ENCODE peak calls at places on chromosomes 2 and 18, in four cellular contexts. W is left lung, N is IMR-90, E is PC-9. U is an unnamed sample.

GRCh38 chr18:56351911-56352502 is 286.4 kb downstream of the TXNL1 start:
- DNase-seq in W (no peak), N (peak; percentile 63), E (no peak), U (no peak)

GRCh38 chr2:16664052-16664731 is 1.4 kb downstream of the CYRIA start:
- DNase-seq in W (peak; percentile 59), N (peak; percentile 92), E (no peak), U (no peak)

GRCh38 chr18:79548621-79548985 is 131.0 kb upstream of the CTDP1 start:
- DNase-seq in W (peak; percentile 19), N (no peak), E (no peak), U (no peak)

GRCh38 chr2:138364554-138365162 is 136.9 kb upstream of the SPOPL start:
- DNase-seq in W (no peak), N (peak; percentile 39), E (no peak), U (no peak)

GRCh38 chr2:184053326-184053725 is 545.0 kb upstream of the ZNF804A start:
- DNase-seq in W (no peak), N (no peak), E (peak; percentile 61), U (no peak)

GRCh38 chr2:69253893-69254292 is 133.1 kb downstream of the GFPT1 start:
- DNase-seq in W (no peak), N (peak; percentile 99), E (peak; percentile 58), U (no peak)

GRCh38 chr2:29920130-29920577 is 1.2 kb downstream of the ALK start:
- DNase-seq in W (peak; percentile 45), N (no peak), E (no peak), U (peak; percentile 49)

GRCh38 chr2:98118852-98119251 is 31.9 kb downstream of the VWA3B start:
- DNase-seq in W (no peak), N (no peak), E (no peak), U (no peak)

GRCh38 chr2:1731512-1731962 is 12.8 kb downstream of the PXDN start:
- DNase-seq in W (no peak), N (peak; percentile 86), E (peak; percentile 29), U (peak; percentile 9)

GRCh38 chr2:60336442-60337141 is 216.9 kb downstream of the BCL11A start:
- DNase-seq in W (no peak), N (no peak), E (no peak), U (no peak)

GRCh38 chr2:28437918-28438317 is 45.3 kb downstream of the FOSL2 start:
- DNase-seq in W (no peak), N (no peak), E (no peak), U (no peak)

GRCh38 chr18:30302181-30302580 is 740.4 kb downstream of the DSC3 start:
- DNase-seq in W (no peak), N (no peak), E (no peak), U (no peak)

GRCh38 chr2:3610415-3610814 is 15.5 kb downstream of the COLEC11 start:
- DNase-seq in W (peak; percentile 24), N (no peak), E (no peak), U (no peak)

GRCh38 chr2:209495855-209496585 is 72.2 kb downstream of the MAP2 start:
- DNase-seq in W (peak; percentile 38), N (peak; percentile 98), E (peak; percentile 92), U (no peak)

GRCh38 chr18:35577045-35577848 is 4.3 kb upstream of the GALNT1 start:
- DNase-seq in W (no peak), N (no peak), E (no peak), U (peak; percentile 20)

GRCh38 chr2:222264791-222265320 is 33.9 kb downstream of the PAX3 start:
- DNase-seq in W (no peak), N (no peak), E (no peak), U (no peak)

GRCh38 chr2:108719149-108720044 is at the start of gene RANBP2:
- DNase-seq in W (peak; percentile 96), N (peak; percentile 99), E (peak; percentile 95), U (peak; percentile 97)

GRCh38 chr2:45130758-45131157 is 121.5 kb upstream of the SIX2 start:
- DNase-seq in W (no peak), N (no peak), E (no peak), U (no peak)

GRCh38 chr2:69086466-69086865 is 73.5 kb downstream of the ANTXR1 start:
- DNase-seq in W (no peak), N (no peak), E (no peak), U (no peak)

GRCh38 chr18:27967938-27968803 is 208.8 kb downstream of the CDH2 start:
- DNase-seq in W (no peak), N (peak; percentile 13), E (no peak), U (no peak)

GRCh38 chr2:82993631-82994030 is 1465.4 kb downstream of the SUCLG1 start:
- DNase-seq in W (no peak), N (no peak), E (peak; percentile 81), U (no peak)

GRCh38 chr2:290090-290722 is 2.3 kb upstream of the ALKAL2 start:
- DNase-seq in W (peak; percentile 74), N (peak; percentile 78), E (no peak), U (peak; percentile 85)

GRCh38 chr18:31061945-31062344 is 19.4 kb upstream of the DSC3 start:
- DNase-seq in W (no peak), N (no peak), E (no peak), U (no peak)

GRCh38 chr2:227406177-227407031 is 18.7 kb upstream of the SCYGR1 start:
- DNase-seq in W (peak; percentile 57), N (peak; percentile 99), E (peak; percentile 95), U (peak; percentile 46)

GRCh38 chr2:72612614-72613160 is 213.1 kb downstream of the EXOC6B start:
- DNase-seq in W (no peak), N (no peak), E (no peak), U (no peak)

GRCh38 chr18:73895701-73896100 is 251.9 kb downstream of the FBXO15 start:
- DNase-seq in W (no peak), N (no peak), E (peak; percentile 100), U (no peak)

GRCh38 chr2:219497495-219498279 is 1.0 kb upstream of the GMPPA start:
- DNase-seq in W (peak; percentile 94), N (peak; percentile 74), E (peak; percentile 67), U (peak; percentile 91)

GRCh38 chr2:67561411-67561965 is 164.4 kb downstream of the ETAA1 start:
- DNase-seq in W (no peak), N (peak; percentile 81), E (no peak), U (no peak)

GRCh38 chr2:157932480-157933205 is 56.5 kb upstream of the ACVR1 start:
- DNase-seq in W (no peak), N (no peak), E (no peak), U (no peak)

DNA sequence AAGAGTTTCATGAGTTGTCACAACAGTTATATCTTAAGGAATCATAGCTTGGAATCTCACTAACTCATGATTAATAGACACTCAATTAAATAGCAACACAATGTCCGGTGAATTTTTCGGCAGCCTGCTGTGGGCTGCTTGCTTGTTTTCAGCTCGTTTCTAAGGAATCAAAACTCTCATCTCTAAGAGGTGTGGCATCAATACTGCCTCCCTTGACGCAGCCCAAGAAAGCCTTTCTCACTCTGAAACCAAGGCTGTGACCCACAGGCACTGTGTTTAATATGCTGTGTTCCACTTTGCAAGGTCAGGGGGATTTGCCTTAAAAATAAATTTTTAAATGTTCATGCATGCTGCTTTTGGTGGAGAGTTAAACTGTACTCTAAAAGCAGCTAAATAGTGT is 5.4 kb downstream of the DCC start:
- DNase-seq in W (no peak), N (no peak), E (no peak), U (no peak)
- H3K27me3 ChIP-seq in W (peaks cover 40% of the 10 kb centered on the region), N (no peaks in the 10 kb centered on the region), E (peaks cover 1% of the 10 kb centered on the region), U (no peaks in the 10 kb centered on the region)

GRCh38 chr18:21575656-21576055 is 24.8 kb downstream of the ESCO1 start:
- DNase-seq in W (no peak), N (no peak), E (no peak), U (no peak)
- H3K36me3 ChIP-seq in W (no peaks in the 10 kb centered on the region), N (peaks cover 6% of the 10 kb centered on the region), E (peaks cover 12% of the 10 kb centered on the region), U (peaks cover 40% of the 10 kb centered on the region)

DNA sequence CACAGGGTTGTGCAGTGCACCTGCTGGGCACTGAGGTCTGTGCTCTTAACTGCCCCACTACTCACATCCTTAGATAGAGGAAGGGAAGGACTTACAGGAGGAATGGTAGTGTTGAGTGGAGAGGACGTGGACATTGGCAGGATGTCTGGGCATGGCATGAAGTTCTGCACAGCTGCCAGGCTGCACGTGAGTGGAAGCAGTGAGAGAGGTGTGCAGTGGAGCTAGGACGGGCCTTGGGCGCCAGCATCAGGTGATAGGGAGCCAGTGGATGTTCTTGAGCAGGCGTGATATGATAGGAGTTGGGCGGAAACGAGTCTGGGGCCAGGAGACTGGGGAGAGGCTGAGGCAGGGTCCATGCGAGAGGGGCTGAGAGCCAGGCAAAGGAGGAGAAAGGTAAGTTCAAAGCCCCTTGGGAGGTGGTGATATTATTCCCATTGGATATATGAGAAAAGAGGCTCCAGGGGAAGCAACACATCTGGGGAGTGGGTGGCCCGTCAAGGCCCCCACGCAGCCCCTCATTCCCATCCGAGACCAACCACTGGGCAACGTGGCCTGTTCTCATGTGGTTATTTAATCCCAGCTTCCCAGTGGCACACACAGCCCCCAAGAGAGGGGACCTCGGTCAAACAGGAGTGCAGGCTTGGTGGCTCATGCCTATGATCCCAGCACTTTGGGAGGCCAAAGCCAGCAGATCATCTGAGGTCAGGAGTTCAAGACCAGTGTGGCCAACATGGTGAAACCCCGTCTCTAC is 45.7 kb upstream of the SNED1 start:
- DNase-seq in W (no peak), N (no peak), E (no peak), U (no peak)
- H3K27me3 ChIP-seq in W (peaks cover 13% of the 10 kb centered on the region), N (peaks cover 36% of the 10 kb centered on the region), E (peaks cover 90% of the 10 kb centered on the region), U (no peaks in the 10 kb centered on the region)

GRCh38 chr2:224875153-224875552 is 159.0 kb upstream of the CCDC195 start:
- DNase-seq in W (no peak), N (no peak), E (no peak), U (no peak)
- H3K36me3 ChIP-seq in W (no peaks in the 10 kb centered on the region), N (peaks cover 3% of the 10 kb centered on the region), E (no peaks in the 10 kb centered on the region), U (no peaks in the 10 kb centered on the region)

GRCh38 chr2:10717630-10718029 is 3.8 kb upstream of the ATP6V1C2 start:
- DNase-seq in W (no peak), N (peak; percentile 61), E (peak; percentile 95), U (no peak)

GRCh38 chr2:10720983-10721343 is 467 bp upstream of the ATP6V1C2 start:
- DNase-seq in W (no peak), N (no peak), E (no peak), U (no peak)

GRCh38 chr2:10721344-10722251 is at the start of gene ATP6V1C2:
- DNase-seq in W (peak; percentile 44), N (no peak), E (no peak), U (peak; percentile 56)

GRCh38 chr2:10720306-10720705 is 1.1 kb upstream of the ATP6V1C2 start:
- DNase-seq in W (no peak), N (no peak), E (peak; percentile 82), U (no peak)

GRCh38 chr2:10722252-10722825 is 909 bp downstream of the ATP6V1C2 start:
- DNase-seq in W (no peak), N (no peak), E (no peak), U (no peak)
- H3K27me3 ChIP-seq in W (peaks cover 69% of the 10 kb centered on the region), N (peaks cover 66% of the 10 kb centered on the region), E (peaks cover 28% of the 10 kb centered on the region), U (peaks cover 3% of the 10 kb centered on the region)

DNA sequence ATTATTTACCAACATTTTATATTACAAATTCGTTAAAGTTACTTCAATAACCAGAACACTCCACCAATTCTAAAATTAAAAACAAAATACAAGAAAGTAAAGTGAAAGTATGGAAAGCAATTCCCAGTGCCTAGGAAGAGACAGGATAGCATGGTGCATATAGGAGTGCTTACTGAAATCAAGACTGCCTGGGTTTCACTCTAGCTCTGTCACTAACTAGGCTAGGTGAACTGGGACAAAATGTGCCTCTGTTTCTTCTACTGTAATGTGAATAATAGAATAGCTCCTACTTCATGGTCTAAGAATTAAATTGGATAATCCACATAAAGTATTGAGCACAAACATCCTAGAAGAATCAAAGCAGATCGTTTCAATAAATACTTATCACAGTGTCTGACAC is 22.6 kb downstream of the STK17B start:
- DNase-seq in W (no peak), N (no peak), E (no peak), U (no peak)
- H3K36me3 ChIP-seq in W (no peaks in the 10 kb centered on the region), N (peaks cover 16% of the 10 kb centered on the region), E (no peaks in the 10 kb centered on the region), U (no peaks in the 10 kb centered on the region)

U was measured in right lobe of liver.